ENCODE peak calls at places on chromosome X, in ten cellular contexts. F, S, P, O, E, H, C, K, Y and X are unnamed samples.

GRCh38 chrX:136221851-136222513 is 29.2 kb downstream of the MAP7D3 start:
- DNase-seq in F (no peak), S (no peak), P (no peak), O (no peak), E (no peak), H (no peak), C (no peak), K (no peak), Y (no peak), X (no peak)

GRCh38 chrX:74242050-74242449 is 61.9 kb upstream of the ZCCHC13 start:
- DNase-seq in F (no peak), S (peak; percentile 25), P (no peak), O (no peak), E (peak; percentile 83), H (no peak), C (peak; percentile 3), K (peak; percentile 18), Y (peak; percentile 29), X (no peak)

GRCh38 chrX:56728752-56729151 is 291 bp upstream of the NBDY start:
- DNase-seq in F (peak; percentile 41), S (no peak), P (peak; percentile 5), O (no peak), E (peak; percentile 50), H (no peak), C (peak; percentile 23), K (peak; percentile 55), Y (peak; percentile 41), X (no peak)

GRCh38 chrX:136450050-136450830 is 37.5 kb upstream of the BRS3 start:
- DNase-seq in F (no peak), S (no peak), P (no peak), O (no peak), E (no peak), H (no peak), C (peak; percentile 62), K (peak; percentile 17), Y (no peak), X (no peak)

GRCh38 chrX:104419211-104419610 is 146.8 kb upstream of the IL1RAPL2 start:
- DNase-seq in F (no peak), S (peak; percentile 85), P (no peak), O (no peak), E (no peak), H (no peak), C (peak; percentile 93), K (no peak), Y (peak; percentile 3), X (no peak)

GRCh38 chrX:150899191-150899757 is 806 bp upstream of the CD99L2 start:
- DNase-seq in F (peak; percentile 37), S (no peak), P (peak; percentile 17), O (no peak), E (peak; percentile 22), H (peak; percentile 22), C (peak; percentile 13), K (peak; percentile 26), Y (peak; percentile 63), X (peak; percentile 90)

GRCh38 chrX:120514236-120514635 is 45.1 kb upstream of the LAMP2 start:
- DNase-seq in F (peak; percentile 14), S (no peak), P (no peak), O (no peak), E (peak; percentile 7), H (no peak), C (peak; percentile 64), K (peak; percentile 33), Y (peak; percentile 31), X (no peak)

GRCh38 chrX:151397741-151398070 is 700 bp downstream of the VMA21 start:
- DNase-seq in F (peak; percentile 29), S (no peak), P (no peak), O (no peak), E (peak; percentile 2), H (no peak), C (peak; percentile 7), K (peak; percentile 6), Y (no peak), X (no peak)

GRCh38 chrX:110167952-110168451 is 149.9 kb downstream of the AMMECR1 start:
- DNase-seq in F (peak; percentile 61), S (no peak), P (no peak), O (peak; percentile 5), E (no peak), H (no peak), C (peak; percentile 30), K (peak; percentile 32), Y (peak; percentile 45), X (peak; percentile 85)

GRCh38 chrX:136627381-136627780 is 20.6 kb upstream of the CD40LG start:
- DNase-seq in F (no peak), S (no peak), P (no peak), O (no peak), E (no peak), H (no peak), C (no peak), K (no peak), Y (no peak), X (no peak)

GRCh38 chrX:56766554-56767412 is 37.7 kb downstream of the NBDY start:
- DNase-seq in F (peak; percentile 17), S (no peak), P (no peak), O (no peak), E (no peak), H (no peak), C (no peak), K (no peak), Y (peak; percentile 68), X (peak; percentile 80)

GRCh38 chrX:29661290-29661689 is 554.1 kb upstream of the MAGEB2 start:
- DNase-seq in F (no peak), S (no peak), P (no peak), O (no peak), E (peak; percentile 73), H (no peak), C (peak; percentile 59), K (peak; percentile 9), Y (peak; percentile 9), X (no peak)

GRCh38 chrX:45811307-45811706 is 610.6 kb upstream of the DIPK2B start:
- DNase-seq in F (no peak), S (no peak), P (no peak), O (no peak), E (no peak), H (no peak), C (no peak), K (no peak), Y (no peak), X (no peak)

GRCh38 chrX:10855845-10856244 is 235.5 kb upstream of the MID1 start:
- DNase-seq in F (peak; percentile 38), S (no peak), P (no peak), O (no peak), E (no peak), H (no peak), C (no peak), K (no peak), Y (no peak), X (no peak)

GRCh38 chrX:10854594-10854993 is 234.2 kb upstream of the MID1 start:
- DNase-seq in F (peak; percentile 4), S (no peak), P (no peak), O (no peak), E (no peak), H (no peak), C (no peak), K (no peak), Y (no peak), X (no peak)

GRCh38 chrX:10856797-10857196 is 236.4 kb upstream of the MID1 start:
- DNase-seq in F (no peak), S (no peak), P (no peak), O (no peak), E (no peak), H (no peak), C (no peak), K (no peak), Y (no peak), X (no peak)

GRCh38 chrX:10859353-10859752 is 239.0 kb upstream of the MID1 start:
- DNase-seq in F (no peak), S (no peak), P (no peak), O (no peak), E (no peak), H (no peak), C (no peak), K (no peak), Y (no peak), X (no peak)
- H3K4me1 ChIP-seq in F (peaks cover 7% of the 10 kb centered on the region), S (no peaks in the 10 kb centered on the region), P (no peaks in the 10 kb centered on the region), O (no peaks in the 10 kb centered on the region), E (no peaks in the 10 kb centered on the region), H (no peaks in the 10 kb centered on the region), C (no peaks in the 10 kb centered on the region), K (no peaks in the 10 kb centered on the region), Y (no peaks in the 10 kb centered on the region), X (no peaks in the 10 kb centered on the region)

GRCh38 chrX:40749874-40750273 is 14.5 kb upstream of the MED14 start:
- DNase-seq in F (no peak), S (no peak), P (no peak), O (no peak), E (peak; percentile 1), H (no peak), C (no peak), K (no peak), Y (peak; percentile 13), X (no peak)
- H3K27ac ChIP-seq in F (no peak overlapping the region), S (no peak overlapping the region), P (peak overlapping the region; percentile 19), O (no peak overlapping the region), E (no peak overlapping the region), H (peak overlapping the region; percentile 50), C (no peak overlapping the region), K (no peak overlapping the region), Y (peak overlapping the region; percentile 30), X (peak overlapping the region; percentile 53)

DNA sequence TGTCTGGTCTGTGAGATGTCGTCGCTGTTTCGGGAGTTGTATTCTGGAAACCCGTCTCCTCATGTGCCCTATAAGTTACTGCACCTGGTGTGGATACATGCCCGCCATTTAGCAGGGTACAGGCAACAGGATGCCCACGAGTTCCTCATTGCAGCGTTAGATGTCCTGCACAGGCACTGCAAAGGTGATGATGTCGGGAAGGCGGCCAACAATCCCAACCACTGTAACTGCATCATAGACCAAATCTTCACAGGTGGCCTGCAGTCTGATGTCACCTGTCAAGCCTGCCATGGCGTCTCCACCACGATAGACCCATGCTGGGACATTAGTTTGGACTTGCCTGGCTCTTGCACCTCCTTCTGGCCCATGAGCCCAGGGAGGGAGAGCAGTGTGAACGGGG is 1.4 kb downstream of the USP27X start:
- DNase-seq in F (no peak), S (no peak), P (no peak), O (no peak), E (no peak), H (no peak), C (no peak), K (no peak), Y (no peak), X (no peak)
- H3K4me1 ChIP-seq in F (no peaks in the 10 kb centered on the region), S (no peaks in the 10 kb centered on the region), P (no peaks in the 10 kb centered on the region), O (peaks cover 24% of the 10 kb centered on the region), E (peaks cover 5% of the 10 kb centered on the region), H (no peaks in the 10 kb centered on the region), C (peaks cover 8% of the 10 kb centered on the region), K (peaks cover 6% of the 10 kb centered on the region), Y (peaks cover 6% of the 10 kb centered on the region), X (peaks cover 46% of the 10 kb centered on the region)

DNA sequence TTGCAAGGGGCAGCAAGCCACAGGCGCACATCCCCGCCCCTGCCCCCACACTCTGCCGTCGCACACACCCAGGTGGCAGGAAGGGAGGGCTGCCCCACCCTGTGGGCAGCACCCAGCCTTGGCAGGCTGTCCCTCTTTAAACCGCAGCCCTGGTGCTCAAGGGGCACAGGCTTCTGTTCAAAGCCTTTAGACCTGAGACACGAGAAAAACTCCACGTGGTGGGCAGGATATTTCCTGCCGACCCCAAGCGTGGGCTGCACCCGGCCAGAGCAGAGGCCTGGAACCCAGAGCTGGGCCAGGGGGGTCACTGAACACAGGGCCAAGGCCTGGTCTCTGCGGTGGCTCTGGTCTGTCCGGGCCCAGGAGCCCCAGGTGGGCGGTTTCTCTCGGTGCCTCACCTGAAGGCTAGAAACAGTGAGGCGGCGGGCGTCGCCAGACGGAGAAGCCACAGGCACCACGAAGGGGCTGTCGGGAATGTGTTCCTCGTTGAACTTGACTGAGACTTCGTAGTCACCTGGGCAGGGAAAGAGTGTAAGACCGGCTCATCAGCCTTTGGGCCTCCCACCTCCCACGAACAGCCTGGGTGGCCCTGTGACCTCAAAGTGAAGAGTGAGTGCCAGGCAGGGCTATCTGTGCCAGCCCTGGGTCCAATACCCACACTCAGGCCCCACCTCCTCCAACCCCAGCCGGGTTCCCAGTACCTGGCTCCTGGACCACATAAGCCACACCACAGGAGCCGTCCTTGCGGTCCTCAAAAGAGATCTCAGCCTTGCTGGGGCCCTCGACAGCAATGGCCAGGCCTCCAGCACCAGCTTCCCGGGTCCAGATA is 23.0 kb downstream of the FLNA start:
- DNase-seq in F (no peak), S (no peak), P (no peak), O (no peak), E (no peak), H (no peak), C (no peak), K (peak; percentile 18), Y (no peak), X (peak; percentile 88)
- H3K27ac ChIP-seq in F (no peak overlapping the region), S (no peak overlapping the region), P (peak overlapping the region; percentile 26), O (peak overlapping the region; percentile 37), E (no peak overlapping the region), H (no peak overlapping the region), C (no peak overlapping the region), K (peak overlapping the region; percentile 43), Y (no peak overlapping the region), X (peak overlapping the region; percentile 36)